ENCODE peak calls at places on chromosome 2, in seven cellular contexts. One of them, this sample, is unnamed.
A peak's percentile ranks its signal among the peaks of the same experiment; 100 is the strongest.

GRCh38 chr2:165870346-165870745 is 76.3 kb upstream of the GALNT3 start:
- DNase-seq in cardiac muscle cell: no peak
- DNase-seq in AG09309: no peak
- DNase-seq in OCI-LY7: no peak
- DNase-seq in breast epithelium: no peak
- DNase-seq in foreskin fibroblast: no peak
- DNase-seq in brain microvascular endothelial cell: no peak
- DNase-seq in this sample: no peak

GRCh38 chr2:9333591-9334171 is 89.6 kb downstream of the ITGB1BP1 start:
- DNase-seq in AG09309: peak; percentile 59
- DNase-seq in OCI-LY7: peak; percentile 51
- DNase-seq in brain microvascular endothelial cell: peak; percentile 86
- DNase-seq in cardiac muscle cell: peak; percentile 77
- DNase-seq in foreskin fibroblast: peak; percentile 88
- DNase-seq in breast epithelium: peak; percentile 61
- DNase-seq in this sample: peak; percentile 66

GRCh38 chr2:173417801-173418200 is 63.1 kb downstream of the CDCA7 start:
- DNase-seq in breast epithelium: no peak
- DNase-seq in brain microvascular endothelial cell: no peak
- DNase-seq in OCI-LY7: no peak
- DNase-seq in foreskin fibroblast: no peak
- DNase-seq in AG09309: no peak
- DNase-seq in cardiac muscle cell: no peak
- DNase-seq in this sample: no peak

GRCh38 chr2:204104821-204105220 is 168.3 kb downstream of the ICOS start:
- DNase-seq in breast epithelium: no peak
- DNase-seq in cardiac muscle cell: no peak
- DNase-seq in foreskin fibroblast: no peak
- DNase-seq in AG09309: no peak
- DNase-seq in OCI-LY7: no peak
- DNase-seq in brain microvascular endothelial cell: no peak
- DNase-seq in this sample: no peak

GRCh38 chr2:170143045-170143717 is 34.8 kb upstream of the MYO3B start:
- DNase-seq in OCI-LY7: no peak
- DNase-seq in cardiac muscle cell: no peak
- DNase-seq in foreskin fibroblast: no peak
- DNase-seq in brain microvascular endothelial cell: peak; percentile 31
- DNase-seq in AG09309: no peak
- DNase-seq in breast epithelium: no peak
- DNase-seq in this sample: no peak

GRCh38 chr2:217360781-217361485 is 501.1 kb upstream of the TNP1 start:
- DNase-seq in cardiac muscle cell: peak; percentile 57
- DNase-seq in foreskin fibroblast: peak; percentile 88
- DNase-seq in AG09309: peak; percentile 74
- DNase-seq in OCI-LY7: no peak
- DNase-seq in breast epithelium: no peak
- DNase-seq in brain microvascular endothelial cell: no peak
- DNase-seq in this sample: peak; percentile 36

GRCh38 chr2:9498210-9498609 is 23.9 kb downstream of the IAH1 start:
- DNase-seq in cardiac muscle cell: no peak
- DNase-seq in foreskin fibroblast: peak; percentile 19
- DNase-seq in OCI-LY7: no peak
- DNase-seq in AG09309: no peak
- DNase-seq in brain microvascular endothelial cell: no peak
- DNase-seq in breast epithelium: no peak
- DNase-seq in this sample: no peak

GRCh38 chr2:10569460-10569859 is 120.3 kb downstream of the NOL10 start:
- DNase-seq in foreskin fibroblast: no peak
- DNase-seq in breast epithelium: no peak
- DNase-seq in OCI-LY7: no peak
- DNase-seq in cardiac muscle cell: no peak
- DNase-seq in brain microvascular endothelial cell: no peak
- DNase-seq in AG09309: no peak
- DNase-seq in this sample: no peak

GRCh38 chr2:203814661-203815540 is 52.7 kb upstream of the CTLA4 start:
- DNase-seq in breast epithelium: peak; percentile 35
- DNase-seq in AG09309: peak; percentile 63
- DNase-seq in cardiac muscle cell: peak; percentile 73
- DNase-seq in brain microvascular endothelial cell: peak; percentile 77
- DNase-seq in foreskin fibroblast: peak; percentile 88
- DNase-seq in OCI-LY7: peak; percentile 89
- DNase-seq in this sample: peak; percentile 73

GRCh38 chr2:217099561-217099960 is 239.7 kb upstream of the TNP1 start:
- DNase-seq in OCI-LY7: no peak
- DNase-seq in AG09309: no peak
- DNase-seq in foreskin fibroblast: peak; percentile 41
- DNase-seq in brain microvascular endothelial cell: no peak
- DNase-seq in cardiac muscle cell: no peak
- DNase-seq in breast epithelium: no peak
- DNase-seq in this sample: no peak

GRCh38 chr2:213274143-213274542 is 10.1 kb upstream of the SPAG16 start:
- DNase-seq in cardiac muscle cell: no peak
- DNase-seq in brain microvascular endothelial cell: no peak
- DNase-seq in breast epithelium: no peak
- DNase-seq in foreskin fibroblast: no peak
- DNase-seq in OCI-LY7: no peak
- DNase-seq in AG09309: no peak
- DNase-seq in this sample: no peak

GRCh38 chr2:72350852-72351251 is 203.2 kb upstream of the CYP26B1 start:
- DNase-seq in foreskin fibroblast: no peak
- DNase-seq in cardiac muscle cell: no peak
- DNase-seq in brain microvascular endothelial cell: no peak
- DNase-seq in AG09309: no peak
- DNase-seq in breast epithelium: no peak
- DNase-seq in OCI-LY7: no peak
- DNase-seq in this sample: no peak

GRCh38 chr2:36618381-36618780 is 20.4 kb upstream of the FEZ2 start:
- DNase-seq in AG09309: no peak
- DNase-seq in brain microvascular endothelial cell: peak; percentile 74
- DNase-seq in breast epithelium: no peak
- DNase-seq in foreskin fibroblast: peak; percentile 79
- DNase-seq in cardiac muscle cell: peak; percentile 59
- DNase-seq in OCI-LY7: peak; percentile 77
- DNase-seq in this sample: peak; percentile 38

GRCh38 chr2:197926673-197927072 is 122.3 kb downstream of the PLCL1 start:
- DNase-seq in cardiac muscle cell: no peak
- DNase-seq in brain microvascular endothelial cell: no peak
- DNase-seq in foreskin fibroblast: peak; percentile 31
- DNase-seq in breast epithelium: no peak
- DNase-seq in OCI-LY7: no peak
- DNase-seq in AG09309: no peak
- DNase-seq in this sample: no peak

GRCh38 chr2:48479923-48480322 is 50.0 kb upstream of the STON1 start:
- DNase-seq in brain microvascular endothelial cell: no peak
- DNase-seq in AG09309: no peak
- DNase-seq in foreskin fibroblast: no peak
- DNase-seq in cardiac muscle cell: no peak
- DNase-seq in breast epithelium: no peak
- DNase-seq in OCI-LY7: no peak
- DNase-seq in this sample: no peak

GRCh38 chr2:162330881-162331280 is 12.4 kb upstream of the IFIH1 start:
- DNase-seq in brain microvascular endothelial cell: no peak
- DNase-seq in cardiac muscle cell: no peak
- DNase-seq in breast epithelium: no peak
- DNase-seq in AG09309: no peak
- DNase-seq in foreskin fibroblast: no peak
- DNase-seq in OCI-LY7: no peak
- DNase-seq in this sample: no peak

GRCh38 chr2:12277305-12278034 is 439.3 kb upstream of the TRIB2 start:
- DNase-seq in OCI-LY7: no peak
- DNase-seq in cardiac muscle cell: no peak
- DNase-seq in breast epithelium: no peak
- DNase-seq in foreskin fibroblast: no peak
- DNase-seq in brain microvascular endothelial cell: no peak
- DNase-seq in AG09309: no peak
- DNase-seq in this sample: no peak

GRCh38 chr2:20381457-20381856 is 30.8 kb upstream of the PUM2 start:
- DNase-seq in foreskin fibroblast: peak; percentile 76
- DNase-seq in breast epithelium: no peak
- DNase-seq in cardiac muscle cell: peak; percentile 54
- DNase-seq in OCI-LY7: no peak
- DNase-seq in brain microvascular endothelial cell: peak; percentile 65
- DNase-seq in AG09309: no peak
- DNase-seq in this sample: peak; percentile 87

GRCh38 chr2:220528180-220528579 is 900.8 kb downstream of the SLC4A3 start:
- DNase-seq in foreskin fibroblast: peak; percentile 56
- DNase-seq in cardiac muscle cell: no peak
- DNase-seq in brain microvascular endothelial cell: no peak
- DNase-seq in OCI-LY7: no peak
- DNase-seq in AG09309: no peak
- DNase-seq in breast epithelium: no peak
- DNase-seq in this sample: no peak

GRCh38 chr2:3519255-3520190 is at the start of gene ADI1:
- DNase-seq in foreskin fibroblast: peak; percentile 92
- DNase-seq in OCI-LY7: peak; percentile 77
- DNase-seq in brain microvascular endothelial cell: peak; percentile 71
- DNase-seq in AG09309: no peak
- DNase-seq in cardiac muscle cell: peak; percentile 66
- DNase-seq in breast epithelium: peak; percentile 61
- DNase-seq in this sample: peak; percentile 12

GRCh38 chr2:232458051-232458660 is 2.2 kb downstream of the ALPI start:
- DNase-seq in OCI-LY7: no peak
- DNase-seq in brain microvascular endothelial cell: no peak
- DNase-seq in AG09309: no peak
- DNase-seq in breast epithelium: no peak
- DNase-seq in cardiac muscle cell: no peak
- DNase-seq in foreskin fibroblast: no peak
- DNase-seq in this sample: no peak

GRCh38 chr2:110653861-110654260 is 24.0 kb downstream of the BUB1 start:
- DNase-seq in cardiac muscle cell: no peak
- DNase-seq in AG09309: no peak
- DNase-seq in breast epithelium: no peak
- DNase-seq in brain microvascular endothelial cell: no peak
- DNase-seq in foreskin fibroblast: no peak
- DNase-seq in OCI-LY7: no peak
- DNase-seq in this sample: no peak

DNA sequence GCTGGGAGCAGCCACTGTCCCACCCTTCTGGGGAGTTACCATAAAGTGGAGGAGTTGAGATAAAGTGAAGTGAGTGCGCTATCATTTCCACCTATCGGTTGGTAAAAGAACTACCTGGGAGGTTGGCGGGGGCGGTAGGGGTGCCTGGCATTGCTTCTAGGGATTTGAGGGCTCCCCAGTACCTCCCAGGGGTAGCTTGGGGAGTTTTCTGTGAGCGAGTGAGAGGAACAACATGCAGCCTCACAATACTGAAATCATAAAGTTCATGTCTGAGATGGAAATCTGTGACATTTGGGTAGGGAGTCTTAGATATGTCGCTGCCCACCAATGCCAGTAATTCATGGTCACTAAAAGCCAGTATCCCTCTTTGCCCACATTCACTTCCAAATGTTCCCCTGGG is 68.7 kb downstream of the PRKCE start:
- DNase-seq in AG09309: no peak
- DNase-seq in brain microvascular endothelial cell: no peak
- DNase-seq in breast epithelium: no peak
- DNase-seq in foreskin fibroblast: no peak
- DNase-seq in cardiac muscle cell: no peak
- DNase-seq in OCI-LY7: no peak
- DNase-seq in this sample: no peak
- TF ChIP-seq CTCF in AG09309: no peak
- TF ChIP-seq CTCF in brain microvascular endothelial cell: no peak
- TF ChIP-seq CTCF in breast epithelium: no peak
- TF ChIP-seq CTCF in foreskin fibroblast: no peak
- TF ChIP-seq CTCF in cardiac muscle cell: no peak
- TF ChIP-seq CTCF in OCI-LY7: no peak
- TF ChIP-seq CTCF in this sample: no peak

DNA sequence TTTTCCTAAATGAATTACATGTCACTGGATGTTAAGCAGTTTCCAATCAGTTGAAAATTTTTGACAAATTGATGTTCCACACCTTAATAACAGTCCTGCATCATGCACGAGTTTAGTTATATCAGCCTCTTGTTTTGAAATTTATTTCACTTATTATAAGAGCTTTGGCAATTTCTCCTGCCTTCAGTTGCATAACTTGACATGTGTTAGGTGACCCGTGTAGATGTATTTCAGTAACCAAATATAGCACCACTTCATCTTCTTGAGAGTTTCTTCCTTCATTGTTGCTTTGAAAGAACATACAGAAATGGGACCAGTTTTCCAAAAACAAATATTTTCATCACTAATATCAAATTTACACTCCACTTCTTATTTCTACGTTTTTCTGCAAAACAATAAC is 202.7 kb downstream of the PDE11A start:
- DNase-seq in breast epithelium: no peak
- DNase-seq in foreskin fibroblast: no peak
- DNase-seq in brain microvascular endothelial cell: no peak
- DNase-seq in OCI-LY7: no peak
- DNase-seq in cardiac muscle cell: no peak
- DNase-seq in AG09309: no peak
- DNase-seq in this sample: no peak
- H3K4me3 ChIP-seq in breast epithelium: no peak overlapping the region
- H3K4me3 ChIP-seq in foreskin fibroblast: no peak overlapping the region
- H3K4me3 ChIP-seq in brain microvascular endothelial cell: no peak overlapping the region
- H3K4me3 ChIP-seq in OCI-LY7: no peak overlapping the region
- H3K4me3 ChIP-seq in cardiac muscle cell: no peak overlapping the region
- H3K4me3 ChIP-seq in AG09309: no peak overlapping the region
- H3K4me3 ChIP-seq in this sample: no peak overlapping the region

DNA sequence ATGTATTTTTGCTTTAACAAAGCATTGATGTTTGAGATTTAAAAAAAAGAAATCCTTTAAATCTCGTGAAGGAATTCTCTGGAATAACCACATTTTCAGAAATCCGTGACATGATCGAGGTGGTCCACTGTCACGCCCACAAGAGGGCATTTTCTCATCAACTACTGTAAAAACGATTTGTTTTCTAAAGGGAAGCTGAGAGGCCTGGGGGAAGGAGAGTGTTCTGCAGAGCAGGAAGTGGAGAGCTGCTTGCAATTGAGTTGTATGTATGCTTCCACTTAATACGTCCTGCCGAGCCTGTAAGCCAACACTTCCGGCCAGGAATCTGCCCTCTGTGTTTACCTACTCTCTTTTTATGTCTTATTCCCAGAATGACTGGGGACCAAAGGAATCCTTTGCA is 19.4 kb downstream of the KLHL29 start:
- DNase-seq in breast epithelium: no peak
- DNase-seq in foreskin fibroblast: peak; percentile 86
- DNase-seq in AG09309: peak; percentile 45
- DNase-seq in OCI-LY7: peak; percentile 74
- DNase-seq in cardiac muscle cell: peak; percentile 57
- DNase-seq in brain microvascular endothelial cell: peak; percentile 77
- DNase-seq in this sample: peak; percentile 28
- TF ChIP-seq CTCF in breast epithelium: no peak
- TF ChIP-seq CTCF in foreskin fibroblast: peak; percentile 39
- TF ChIP-seq CTCF in AG09309: peak; percentile 27
- TF ChIP-seq CTCF in OCI-LY7: peak; percentile 69
- TF ChIP-seq CTCF in cardiac muscle cell: peak; percentile 38
- TF ChIP-seq CTCF in brain microvascular endothelial cell: peak; percentile 41
- TF ChIP-seq CTCF in this sample: peak; percentile 24

DNA sequence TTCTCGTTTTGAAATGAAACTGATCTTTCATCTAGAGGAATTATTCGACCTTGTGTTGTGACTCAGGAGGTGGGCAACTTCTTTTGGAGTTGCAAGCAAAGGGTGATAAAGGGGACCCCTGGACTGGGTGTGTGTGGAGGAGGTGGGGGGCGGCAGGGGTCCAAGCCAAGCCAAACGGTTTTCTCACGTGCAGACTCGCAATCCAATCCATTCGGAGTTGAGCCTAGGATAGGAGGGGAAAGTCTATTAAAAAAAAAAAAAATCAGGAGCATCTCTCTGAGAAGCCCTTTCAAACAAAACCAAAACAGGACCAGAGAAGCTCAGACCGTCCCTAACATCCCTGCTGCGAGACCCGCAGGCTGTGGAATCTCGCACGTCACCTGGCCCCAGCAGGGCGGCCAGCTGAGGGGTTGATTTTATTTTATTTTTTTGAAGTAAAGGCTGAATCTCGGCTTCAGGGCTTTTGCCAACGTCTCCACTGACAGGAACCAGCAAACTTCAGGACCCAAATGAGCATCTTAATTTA is 3.8 kb upstream of the ZEB2 start:
- DNase-seq in brain microvascular endothelial cell: peak; percentile 29
- DNase-seq in cardiac muscle cell: peak; percentile 46
- DNase-seq in AG09309: no peak
- DNase-seq in breast epithelium: no peak
- DNase-seq in OCI-LY7: no peak
- DNase-seq in foreskin fibroblast: peak; percentile 50
- DNase-seq in this sample: no peak
- H3K4me3 ChIP-seq in brain microvascular endothelial cell: peak overlapping the region; percentile 63
- H3K4me3 ChIP-seq in cardiac muscle cell: peak overlapping the region; percentile 60
- H3K4me3 ChIP-seq in AG09309: peak overlapping the region; percentile 73
- H3K4me3 ChIP-seq in breast epithelium: peak overlapping the region; percentile 72
- H3K4me3 ChIP-seq in OCI-LY7: peak overlapping the region; percentile 68
- H3K4me3 ChIP-seq in foreskin fibroblast: peak overlapping the region; percentile 69
- H3K4me3 ChIP-seq in this sample: peak overlapping the region; percentile 51